ENCODE peak calls at places on chromosomes 6 and 20, in five cellular contexts. E, H, K, D and Q are unnamed samples.

GRCh38 chr6:13355043-13355945 is 27.0 kb upstream of the TBC1D7 start:
- DNase-seq in E (no peak), H (no peak), K (no peak), D (no peak), Q (peak)

GRCh38 chr20:49669601-49670189 is 44.0 kb downstream of the B4GALT5 start:
- DNase-seq in E (no peak), H (no peak), K (no peak), D (no peak), Q (no peak)

GRCh38 chr6:107460074-107460631 is 789 bp upstream of the PDSS2 start:
- DNase-seq in E (no peak), H (no peak), K (no peak), D (no peak), Q (no peak)

GRCh38 chr6:20939161-20939775 is 405.0 kb downstream of the CDKAL1 start:
- DNase-seq in E (no peak), H (no peak), K (no peak), D (no peak), Q (no peak)

GRCh38 chr6:150299873-150300485 is 68.8 kb upstream of the IYD start:
- DNase-seq in E (peak), H (no peak), K (no peak), D (no peak), Q (no peak)

GRCh38 chr20:49938173-49939163 is 2.3 kb downstream of the RNF114 start:
- DNase-seq in E (peak), H (no peak), K (peak), D (peak), Q (no peak)

GRCh38 chr20:60060593-60060992 is 102.4 kb downstream of the CDH26 start:
- DNase-seq in E (peak), H (no peak), K (no peak), D (no peak), Q (no peak)

GRCh38 chr6:65350525-65350924 is 356.5 kb downstream of the EYS start:
- DNase-seq in E (no peak), H (no peak), K (no peak), D (no peak), Q (no peak)

GRCh38 chr6:26187981-26188635 is 100.9 kb downstream of the HFE start:
- DNase-seq in E (no peak), H (no peak), K (peak), D (no peak), Q (no peak)

GRCh38 chr20:50727792-50728485 is 3.4 kb upstream of the PARD6B start:
- DNase-seq in E (no peak), H (no peak), K (no peak), D (no peak), Q (no peak)

GRCh38 chr20:45343445-45343866 is 4.8 kb downstream of the SDC4 start:
- DNase-seq in E (no peak), H (peak), K (no peak), D (no peak), Q (no peak)

GRCh38 chr20:32872266-32872665 is 13.5 kb downstream of the EFCAB8 start:
- DNase-seq in E (no peak), H (no peak), K (no peak), D (no peak), Q (no peak)

GRCh38 chr6:134636221-134636830 is 313.6 kb downstream of the ALDH8A1 start:
- DNase-seq in E (no peak), H (no peak), K (no peak), D (no peak), Q (no peak)

GRCh38 chr20:45109634-45110033 is 5.3 kb downstream of the WFDC5 start:
- DNase-seq in E (no peak), H (no peak), K (no peak), D (no peak), Q (no peak)

GRCh38 chr6:72856801-72857200 is 234.9 kb downstream of the KCNQ5 start:
- DNase-seq in E (no peak), H (no peak), K (no peak), D (no peak), Q (no peak)

GRCh38 chr6:26502169-26502568 is 2.1 kb downstream of the BTN1A1 start:
- DNase-seq in E (no peak), H (no peak), K (no peak), D (no peak), Q (no peak)

GRCh38 chr6:123715243-123715863 is 78.6 kb upstream of the TRDN start:
- DNase-seq in E (no peak), H (no peak), K (peak), D (no peak), Q (no peak)

GRCh38 chr6:1597924-1598323 is 11.8 kb upstream of the FOXC1 start:
- DNase-seq in E (no peak), H (no peak), K (no peak), D (no peak), Q (no peak)

GRCh38 chr20:41141153-41141815 is 3.9 kb downstream of the PLCG1 start:
- DNase-seq in E (peak), H (no peak), K (no peak), D (no peak), Q (no peak)

GRCh38 chr6:169967687-169968086 is 216.3 kb downstream of the ERMARD start:
- DNase-seq in E (no peak), H (no peak), K (no peak), D (no peak), Q (no peak)

GRCh38 chr6:98841114-98841513 is 6.7 kb downstream of the POU3F2 start:
- DNase-seq in E (no peak), H (no peak), K (no peak), D (no peak), Q (no peak)

GRCh38 chr6:132357120-132357519 is 44.2 kb downstream of the MOXD1 start:
- DNase-seq in E (no peak), H (no peak), K (no peak), D (no peak), Q (peak)

GRCh38 chr6:30341728-30342127 is 3.2 kb upstream of the RPP21 start:
- DNase-seq in E (no peak), H (no peak), K (no peak), D (no peak), Q (no peak)

GRCh38 chr6:88119769-88120168 is 46.4 kb downstream of the CNR1 start:
- DNase-seq in E (no peak), H (no peak), K (no peak), D (no peak), Q (no peak)

GRCh38 chr6:28489366-28490190 is 26.0 kb downstream of the GPX6 start:
- DNase-seq in E (peak), H (peak), K (peak), D (peak), Q (peak)

GRCh38 chr6:46776070-46776752 is 17.0 kb upstream of the MEP1A start:
- DNase-seq in E (no peak), H (no peak), K (no peak), D (no peak), Q (no peak)

GRCh38 chr6:106253731-106254130 is 71.8 kb downstream of the ATG5 start:
- DNase-seq in E (no peak), H (no peak), K (no peak), D (no peak), Q (no peak)

GRCh38 chr6:5094327-5094726 is 9.2 kb downstream of the PPP1R3G start:
- DNase-seq in E (no peak), H (no peak), K (no peak), D (no peak), Q (peak)

GRCh38 chr6:31332637-31333602 is 24.1 kb downstream of the HLA-B start:
- DNase-seq in E (no peak), H (no peak), K (no peak), D (no peak), Q (no peak)

GRCh38 chr20:19791887-19792286 is 33.8 kb downstream of the RIN2 start:
- DNase-seq in E (no peak), H (no peak), K (no peak), D (no peak), Q (no peak)

GRCh38 chr6:168242111-168242510 is 77.5 kb downstream of the DACT2 start:
- DNase-seq in E (no peak), H (no peak), K (no peak), D (no peak), Q (no peak)

GRCh38 chr20:15836634-15837033 is 736.6 kb downstream of the KIF16B start:
- DNase-seq in E (no peak), H (no peak), K (no peak), D (no peak), Q (no peak)

GRCh38 chr6:134853111-134854055 is 96.5 kb downstream of the ALDH8A1 start:
- DNase-seq in E (no peak), H (no peak), K (no peak), D (no peak), Q (no peak)

GRCh38 chr20:6630494-6630893 is 137.0 kb upstream of the BMP2 start:
- DNase-seq in E (no peak), H (no peak), K (no peak), D (no peak), Q (no peak)

GRCh38 chr6:160082627-160083026 is 39.0 kb upstream of the SLC22A1 start:
- DNase-seq in E (no peak), H (no peak), K (no peak), D (no peak), Q (no peak)

GRCh38 chr20:35575958-35576357 is 34.1 kb downstream of the ERGIC3 start:
- DNase-seq in E (no peak), H (no peak), K (no peak), D (no peak), Q (no peak)

GRCh38 chr6:117906454-117906904 is 585 bp upstream of the SLC35F1 start:
- DNase-seq in E (no peak), H (no peak), K (no peak), D (no peak), Q (no peak)

GRCh38 chr6:117908246-117909107 is 1.4 kb downstream of the SLC35F1 start:
- DNase-seq in E (no peak), H (no peak), K (peak), D (no peak), Q (no peak)

GRCh38 chr6:117909638-117910037 is 2.6 kb downstream of the SLC35F1 start:
- DNase-seq in E (no peak), H (no peak), K (no peak), D (no peak), Q (no peak)

GRCh38 chr6:117907600-117908245 is 659 bp downstream of the SLC35F1 start:
- DNase-seq in E (peak), H (peak), K (peak), D (no peak), Q (no peak)

GRCh38 chr6:117906905-117907599 is at the start of gene SLC35F1:
- DNase-seq in E (peak), H (peak), K (peak), D (peak), Q (no peak)
- H3K4me3 ChIP-seq in E (peak), H (peak), K (peak), D (peak), Q (peak)

GRCh38 chr6:151740820-151741219 is 66.7 kb upstream of the ESR1 start:
- DNase-seq in E (no peak), H (no peak), K (no peak), D (no peak), Q (no peak)

GRCh38 chr6:151733680-151734320 is 73.7 kb upstream of the ESR1 start:
- DNase-seq in E (no peak), H (no peak), K (no peak), D (no peak), Q (no peak)

GRCh38 chr6:151738267-151738666 is 69.2 kb upstream of the ESR1 start:
- DNase-seq in E (no peak), H (no peak), K (no peak), D (no peak), Q (no peak)

DNA sequence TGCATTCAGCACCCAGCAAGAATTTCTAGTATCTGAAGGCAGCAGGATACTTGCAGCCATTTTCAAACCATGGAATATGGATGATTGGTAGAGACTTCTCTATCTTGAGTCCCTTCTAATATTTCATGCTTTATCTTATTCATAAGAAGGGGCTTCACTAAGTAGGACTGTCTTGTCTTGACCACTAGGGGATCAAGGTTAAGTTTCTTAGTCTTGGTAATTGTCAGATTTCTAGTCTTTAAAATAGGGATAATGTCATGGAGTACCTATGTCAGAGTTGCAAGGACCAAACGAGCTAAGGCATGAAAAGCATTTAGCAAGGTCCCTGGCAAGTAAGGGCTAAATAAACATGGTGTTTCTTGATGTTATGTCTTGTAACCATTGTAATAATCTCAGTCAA is 68.5 kb upstream of the ESR1 start:
- DNase-seq in E (no peak), H (no peak), K (no peak), D (no peak), Q (no peak)
- TF ChIP-seq CTCF in E (peak), H (no peak), K (no peak), D (no peak), Q (no peak)

GRCh38 chr20:59004763-59005522 is 2.1 kb downstream of the CTSZ start:
- DNase-seq in E (peak), H (peak), K (no peak), D (no peak), Q (no peak)
- H3K4me3 ChIP-seq in E (peak), H (peak), K (no peak), D (no peak), Q (peak)

GRCh38 chr6:131199568-131200272 is 64.5 kb downstream of the AKAP7 start:
- DNase-seq in E (no peak), H (no peak), K (no peak), D (no peak), Q (peak)
- TF ChIP-seq CTCF in E (peak), H (peak), K (peak), D (no peak), Q (peak)

DNA sequence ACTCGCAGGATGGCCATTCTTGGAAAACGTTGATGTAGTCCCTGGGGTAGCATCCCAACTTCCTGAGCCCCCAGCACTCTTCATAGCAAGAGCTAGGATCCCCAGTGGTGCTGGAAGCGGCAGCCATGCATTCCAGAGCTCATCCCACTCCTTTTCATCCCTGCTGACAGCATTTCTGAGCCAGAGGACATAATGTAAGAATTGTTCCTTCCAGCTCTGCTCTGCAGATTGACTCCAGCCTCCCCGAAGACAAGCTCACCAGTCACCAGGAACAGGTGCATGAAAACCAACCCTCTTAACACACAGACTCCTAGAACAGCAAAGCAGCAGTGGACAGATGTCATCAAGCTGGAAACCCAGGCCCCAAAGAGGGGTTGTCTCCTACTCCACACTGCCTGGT is 3.8 kb downstream of the SLC13A3 start:
- DNase-seq in E (no peak), H (no peak), K (no peak), D (no peak), Q (no peak)
- H3K4me3 ChIP-seq in E (no peak), H (no peak), K (no peak), D (no peak), Q (no peak)

DNA sequence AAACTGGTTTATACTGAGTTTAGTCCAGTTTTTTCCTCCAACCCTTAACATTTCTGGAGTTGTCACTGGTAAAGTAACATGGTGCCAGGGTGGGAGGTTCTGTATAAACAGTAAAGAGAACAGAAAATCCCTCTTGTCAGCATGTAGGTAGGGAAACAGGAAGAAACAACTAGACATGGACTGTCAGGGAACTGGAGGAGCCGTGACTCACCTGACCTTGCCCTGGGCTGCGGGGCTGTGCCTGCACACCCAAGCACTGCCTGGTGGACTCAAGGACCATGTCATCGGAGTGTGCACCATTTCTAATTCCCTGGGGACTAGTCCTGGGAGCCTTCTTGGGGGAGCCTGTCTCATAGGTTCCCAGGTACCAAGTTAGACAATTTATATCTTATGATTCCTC is 136.7 kb upstream of the SUPT3H start:
- DNase-seq in E (no peak), H (no peak), K (no peak), D (no peak), Q (no peak)
- TF ChIP-seq CTCF in E (no peak), H (no peak), K (no peak), D (no peak), Q (no peak)

GRCh38 chr20:62393266-62393665 is 6.4 kb downstream of the RPS21 start:
- DNase-seq in E (no peak), H (no peak), K (no peak), D (no peak), Q (no peak)
- H3K4me3 ChIP-seq in E (no peak), H (no peak), K (no peak), D (no peak), Q (no peak)

GRCh38 chr6:126172151-126172550 is 167.8 kb upstream of the CENPW start:
- DNase-seq in E (no peak), H (no peak), K (no peak), D (no peak), Q (no peak)

GRCh38 chr6:126174697-126175096 is 165.2 kb upstream of the CENPW start:
- DNase-seq in E (no peak), H (no peak), K (no peak), D (no peak), Q (no peak)

GRCh38 chr6:126180585-126180984 is 159.3 kb upstream of the CENPW start:
- DNase-seq in E (no peak), H (no peak), K (no peak), D (no peak), Q (peak)

GRCh38 chr6:126175251-126175650 is 164.7 kb upstream of the CENPW start:
- DNase-seq in E (no peak), H (no peak), K (no peak), D (no peak), Q (no peak)

GRCh38 chr6:126176266-126176665 is 163.6 kb upstream of the CENPW start:
- DNase-seq in E (no peak), H (no peak), K (no peak), D (no peak), Q (no peak)
- TF ChIP-seq CTCF in E (peak), H (no peak), K (peak), D (no peak), Q (peak)

GRCh38 chr6:12291785-12292604 is 1.8 kb downstream of the EDN1 start:
- DNase-seq in E (no peak), H (no peak), K (no peak), D (no peak), Q (no peak)

GRCh38 chr6:12291083-12291784 is 1.1 kb downstream of the EDN1 start:
- DNase-seq in E (no peak), H (no peak), K (no peak), D (no peak), Q (no peak)

GRCh38 chr6:12293931-12294800 is 4.0 kb downstream of the EDN1 start:
- DNase-seq in E (no peak), H (no peak), K (no peak), D (no peak), Q (no peak)

GRCh38 chr6:12294851-12295536 is 4.8 kb downstream of the EDN1 start:
- DNase-seq in E (no peak), H (no peak), K (no peak), D (no peak), Q (no peak)

DNA sequence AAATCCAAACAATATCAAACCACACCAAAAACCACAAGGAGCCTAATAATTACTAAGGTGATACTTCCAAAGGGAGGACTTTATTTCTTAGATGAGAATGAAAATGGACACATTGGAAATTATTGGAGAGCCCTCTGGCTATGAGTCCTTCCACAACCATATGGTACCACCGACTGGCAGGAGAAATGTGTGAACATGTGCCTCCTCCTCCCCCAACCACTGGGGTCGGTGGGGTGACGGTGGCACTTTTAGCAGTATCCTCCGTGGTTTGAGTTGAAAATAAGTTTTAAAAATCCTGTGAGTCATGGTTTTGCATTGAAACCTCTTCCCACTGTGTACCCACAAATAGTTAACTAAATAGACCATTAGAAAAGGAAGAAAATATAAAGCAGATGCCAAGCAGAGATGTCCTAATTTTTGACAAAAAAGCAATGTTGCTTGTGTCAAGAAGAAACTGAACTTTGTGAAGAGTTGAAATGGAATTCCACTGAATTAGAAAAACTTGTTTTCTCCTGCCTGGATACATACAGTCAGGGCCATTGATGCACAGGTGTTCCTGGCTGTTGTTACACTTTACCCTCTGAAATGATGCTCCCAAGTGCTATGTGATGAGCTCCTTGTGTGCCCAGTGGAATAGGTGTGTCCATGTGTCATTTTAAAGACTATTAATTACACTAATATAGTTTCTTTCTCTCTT is 3.2 kb downstream of the EDN1 start:
- DNase-seq in E (no peak), H (no peak), K (no peak), D (no peak), Q (no peak)
- H3K4me3 ChIP-seq in E (no peak), H (peak), K (no peak), D (no peak), Q (no peak)

GRCh38 chr6:100549406-100550167 is 84.9 kb upstream of the SIM1 start:
- DNase-seq in E (no peak), H (no peak), K (no peak), D (no peak), Q (peak)

GRCh38 chr6:100553243-100553642 is 88.5 kb upstream of the SIM1 start:
- DNase-seq in E (no peak), H (no peak), K (no peak), D (no peak), Q (no peak)

GRCh38 chr6:100559859-100560258 is 95.1 kb upstream of the SIM1 start:
- DNase-seq in E (no peak), H (no peak), K (no peak), D (no peak), Q (no peak)

DNA sequence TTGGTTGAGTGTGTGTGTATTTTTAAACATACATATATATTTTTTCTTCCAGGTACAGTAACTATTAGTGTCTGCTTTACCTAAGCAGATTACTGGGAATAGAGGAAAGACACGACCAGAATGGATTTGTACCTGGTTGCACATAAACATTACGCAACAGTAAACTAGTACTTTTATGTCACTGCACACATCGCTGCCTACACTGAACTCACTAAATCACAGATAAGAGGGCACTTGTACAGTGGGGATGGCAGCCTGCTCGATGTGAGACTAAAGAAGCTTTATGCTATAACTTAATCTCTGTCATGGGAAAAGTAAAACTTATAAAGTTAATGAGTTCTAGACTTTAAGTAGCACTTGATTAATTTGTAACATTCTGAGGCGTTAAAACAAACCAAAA is 89.5 kb upstream of the SIM1 start:
- DNase-seq in E (no peak), H (no peak), K (peak), D (no peak), Q (no peak)
- TF ChIP-seq CTCF in E (no peak), H (no peak), K (no peak), D (no peak), Q (no peak)